ENCODE peak calls at places on chromosomes 3 and 15, in four cellular contexts. B, G, R and L are unnamed samples.

GRCh38 chr3:48784426-48785120 is 63.1 kb downstream of the PRKAR2A start:
- DNase-seq in G (no peak), R (no peak), B (peak; percentile 31), L (peak; percentile 35)

GRCh38 chr15:59186501-59186900 is 20.1 kb upstream of the LDHAL6B start:
- DNase-seq in B (peak; percentile 66), R (no peak), G (no peak), L (no peak)

GRCh38 chr3:48655586-48655985 is 7.1 kb downstream of the CELSR3 start:
- DNase-seq in R (peak; percentile 44), G (no peak), B (no peak), L (no peak)

GRCh38 chr3:113212155-113212844 is 943 bp downstream of the BOC start:
- DNase-seq in G (no peak), R (no peak), B (peak; percentile 29), L (no peak)

GRCh38 chr15:25844542-25844941 is 18.6 kb downstream of the ATP10A start:
- DNase-seq in G (no peak), B (no peak), R (no peak), L (no peak)

GRCh38 chr15:95324596-95325135 is 1005.8 kb upstream of the NR2F2 start:
- DNase-seq in B (no peak), R (no peak), G (no peak), L (no peak)

GRCh38 chr3:105222568-105223093 is 144.1 kb upstream of the ALCAM start:
- DNase-seq in B (no peak), G (no peak), R (no peak), L (no peak)

GRCh38 chr15:98804057-98804380 is 155.7 kb downstream of the IGF1R start:
- DNase-seq in B (no peak), R (no peak), G (no peak), L (no peak)

GRCh38 chr3:10017636-10018292 is 8.5 kb upstream of the FANCD2 start:
- DNase-seq in G (no peak), R (no peak), B (peak; percentile 65), L (no peak)

GRCh38 chr3:51706788-51707731 is at the start of gene GRM2:
- DNase-seq in G (peak; percentile 38), B (peak; percentile 87), R (no peak), L (peak; percentile 61)

GRCh38 chr3:172040078-172040975 is 949 bp downstream of the FNDC3B start:
- DNase-seq in G (no peak), B (peak; percentile 88), R (peak; percentile 39), L (peak; percentile 69)

GRCh38 chr15:41558400-41559238 is at the start of gene TYRO3:
- DNase-seq in R (peak; percentile 67), B (peak; percentile 21), G (no peak), L (no peak)

GRCh38 chr15:20349774-20350498 is 191.7 kb downstream of the GOLGA6L6 start:
- DNase-seq in B (no peak), R (no peak), G (no peak), L (no peak)

GRCh38 chr15:101505610-101506337 is 16.3 kb upstream of the PCSK6 start:
- DNase-seq in R (no peak), B (no peak), G (no peak), L (no peak)

GRCh38 chr3:85726241-85726640 is 767.5 kb downstream of the CADM2 start:
- DNase-seq in G (no peak), B (peak; percentile 10), R (no peak), L (no peak)

GRCh38 chr15:75705854-75706681 is 6.6 kb downstream of the CSPG4 start:
- DNase-seq in B (no peak), R (no peak), G (no peak), L (no peak)

GRCh38 chr3:101050866-101051265 is 57.6 kb upstream of the ABI3BP start:
- DNase-seq in G (no peak), B (no peak), R (no peak), L (no peak)

GRCh38 chr3:7436542-7436941 is 575.6 kb downstream of the GRM7 start:
- DNase-seq in B (no peak), R (no peak), G (no peak), L (no peak)

GRCh38 chr3:157092219-157092618 is 67.7 kb downstream of the CCNL1 start:
- DNase-seq in R (no peak), B (no peak), G (no peak), L (no peak)

GRCh38 chr3:183210862-183211341 is 42.2 kb upstream of the B3GNT5 start:
- DNase-seq in R (no peak), G (no peak), B (no peak), L (no peak)

GRCh38 chr3:62817678-62818077 is 57.5 kb downstream of the CADPS start:
- DNase-seq in R (no peak), G (no peak), B (no peak), L (no peak)

GRCh38 chr3:141940204-141940776 is 63.8 kb downstream of the ATP1B3 start:
- DNase-seq in G (peak; percentile 44), B (peak; percentile 25), R (no peak), L (no peak)

GRCh38 chr3:54999159-54999558 is 71.3 kb upstream of the LRTM1 start:
- DNase-seq in R (no peak), B (peak; percentile 60), G (peak; percentile 40), L (peak; percentile 89)

GRCh38 chr3:195450731-195451229 is 8.0 kb upstream of the ACAP2 start:
- DNase-seq in B (peak; percentile 94), R (no peak), G (peak; percentile 72), L (peak; percentile 70)

GRCh38 chr3:36166477-36166876 is 213.8 kb upstream of the STAC start:
- DNase-seq in R (no peak), B (no peak), G (peak; percentile 53), L (peak; percentile 31)

GRCh38 chr3:21533047-21533446 is 218.0 kb downstream of the ZNF385D start:
- DNase-seq in R (no peak), B (peak; percentile 19), G (no peak), L (no peak)

GRCh38 chr15:98505611-98506031 is 142.7 kb upstream of the IGF1R start:
- DNase-seq in R (no peak), G (no peak), B (peak; percentile 76), L (no peak)

GRCh38 chr3:197877902-197878301 is 72.1 kb upstream of the RPL35A start:
- DNase-seq in R (no peak), B (no peak), G (no peak), L (no peak)

GRCh38 chr3:197881601-197882000 is 68.4 kb upstream of the RPL35A start:
- DNase-seq in G (no peak), B (no peak), R (no peak), L (no peak)

GRCh38 chr3:197874653-197875052 is 75.3 kb upstream of the RPL35A start:
- DNase-seq in G (no peak), R (no peak), B (no peak), L (no peak)

GRCh38 chr3:197880361-197881339 is 69.3 kb upstream of the RPL35A start:
- DNase-seq in B (no peak), G (no peak), R (no peak), L (no peak)

DNA sequence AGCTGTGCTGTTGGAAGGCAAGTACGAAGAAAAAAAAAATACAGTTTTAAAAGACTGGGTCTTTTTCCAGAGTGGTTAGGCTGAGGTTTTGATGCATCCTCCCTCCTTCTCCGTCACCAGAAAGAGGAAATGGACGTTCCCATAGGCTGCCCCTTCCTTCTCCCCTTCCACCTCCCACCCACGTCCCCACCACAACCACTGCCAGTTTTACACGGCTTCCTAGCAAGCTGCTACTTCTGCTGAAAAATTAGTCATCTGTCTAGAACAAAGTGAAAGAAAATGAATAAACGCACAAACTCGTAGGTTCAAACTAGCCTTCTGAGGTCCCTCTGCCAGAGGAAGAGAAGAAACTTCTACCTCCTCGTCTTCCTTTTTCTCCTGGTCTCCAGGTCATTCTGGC is 71.6 kb upstream of the RPL35A start:
- DNase-seq in R (no peak), G (no peak), B (no peak), L (no peak)
- H3K4me3 ChIP-seq in R (no peak overlapping the region), G (no peak overlapping the region), B (no peak overlapping the region), L (no peak overlapping the region)

GRCh38 chr15:40424483-40425115 is 16.2 kb upstream of the BAHD1 start:
- DNase-seq in B (no peak), G (no peak), R (no peak), L (no peak)

GRCh38 chr15:40418126-40418525 is 12.5 kb downstream of the IVD start:
- DNase-seq in B (no peak), R (no peak), G (no peak), L (no peak)

GRCh38 chr15:40420071-40420713 is 14.6 kb downstream of the IVD start:
- DNase-seq in B (no peak), G (no peak), R (no peak), L (no peak)

GRCh38 chr15:40420793-40421192 is 15.2 kb downstream of the IVD start:
- DNase-seq in R (no peak), G (no peak), B (no peak), L (no peak)

DNA sequence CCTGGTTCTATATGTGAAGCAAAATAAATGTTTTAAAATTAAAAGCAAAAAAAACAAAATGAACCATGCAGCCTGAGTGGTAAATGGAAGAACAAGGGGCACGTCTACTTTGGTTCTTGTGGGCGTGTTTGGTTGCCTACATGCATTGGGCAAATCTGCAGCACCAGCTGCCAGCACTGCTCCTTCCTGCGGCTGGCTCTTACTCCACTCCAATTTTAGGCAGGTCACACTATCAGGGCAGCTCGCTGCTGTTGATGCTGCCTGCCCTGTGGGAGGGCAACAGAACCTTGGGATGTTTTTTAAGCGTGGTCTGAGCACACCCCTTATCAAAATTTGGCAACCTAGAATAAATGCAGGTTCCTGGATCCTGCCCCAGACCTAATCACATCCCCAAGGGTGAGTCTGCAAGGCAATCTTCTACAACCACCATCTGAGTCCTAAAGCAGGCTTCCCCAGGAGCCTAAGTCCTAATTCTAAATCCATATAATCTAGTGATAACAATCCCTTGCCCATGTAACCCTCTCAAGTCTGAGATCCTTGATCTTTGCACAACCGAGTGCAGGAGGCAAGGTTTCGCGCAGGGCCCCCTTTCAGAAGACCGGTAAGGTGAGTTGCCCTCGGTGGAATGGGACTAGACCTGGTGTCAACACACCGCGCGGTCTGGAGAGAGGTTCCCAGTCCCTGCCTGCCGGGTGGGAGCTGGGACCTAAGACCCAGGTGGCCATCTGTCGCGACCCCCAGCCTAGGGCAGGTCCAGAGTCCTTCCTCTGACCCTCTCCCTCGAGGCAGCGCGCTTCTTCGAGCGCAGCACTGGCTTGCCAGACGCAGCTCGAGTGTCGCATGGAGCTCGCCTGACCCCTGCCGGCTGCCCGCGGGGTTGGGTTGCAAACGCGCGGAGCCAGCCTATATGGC is 15.9 kb downstream of the IVD start:
- DNase-seq in R (peak; percentile 69), B (peak; percentile 66), G (peak; percentile 19), L (no peak)
- H3K4me3 ChIP-seq in R (no peak overlapping the region), B (no peak overlapping the region), G (no peak overlapping the region), L (peak overlapping the region; percentile 15)

GRCh38 chr3:109851854-109852253 is 514.5 kb upstream of the DPPA4 start:
- DNase-seq in G (no peak), B (no peak), R (no peak), L (no peak)
- H3K4me3 ChIP-seq in G (no peak overlapping the region), B (no peak overlapping the region), R (no peak overlapping the region), L (no peak overlapping the region)

DNA sequence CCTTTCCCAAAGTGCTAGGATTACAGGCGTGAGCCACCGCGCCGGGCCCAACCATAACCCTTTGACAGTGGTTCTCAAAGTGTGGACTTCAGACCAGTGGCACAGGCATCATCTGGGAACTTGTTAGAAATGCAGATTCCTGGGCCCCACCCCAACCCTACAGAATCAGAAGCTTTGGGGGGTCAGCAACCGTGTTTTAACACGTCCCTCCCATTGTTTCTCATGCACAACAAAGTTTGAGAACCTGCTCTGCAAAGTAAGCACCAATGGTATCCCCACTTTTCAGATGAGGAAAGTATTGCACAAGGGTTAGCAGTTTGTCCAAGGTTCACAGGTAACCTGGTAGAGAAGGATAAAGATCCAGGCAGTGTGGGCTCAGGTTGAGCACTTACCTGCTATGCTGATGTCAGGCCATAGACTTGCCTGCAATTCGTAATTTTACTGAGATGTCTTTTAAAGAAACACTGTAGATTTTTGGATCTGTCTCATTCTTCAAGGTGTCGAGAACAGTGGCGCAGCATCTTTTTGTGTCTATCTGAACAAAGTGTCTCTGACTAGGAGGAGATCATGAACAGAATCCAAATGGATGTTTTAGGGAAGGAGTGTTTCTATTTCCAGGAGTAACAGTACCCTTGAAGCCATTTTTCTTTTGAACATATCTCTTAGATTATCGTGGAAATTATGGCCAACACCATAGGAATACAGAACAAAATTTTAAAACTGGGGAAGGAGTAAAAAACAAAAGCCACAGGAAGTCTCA is 2.5 kb downstream of the GXYLT2 start:
- DNase-seq in R (no peak), B (no peak), G (no peak), L (no peak)
- H3K4me3 ChIP-seq in R (no peak overlapping the region), B (no peak overlapping the region), G (peak overlapping the region; percentile 53), L (peak overlapping the region; percentile 69)